ENCODE peak calls at places on chromosomes 2 and 18, in eight cellular contexts. One of them, this sample, is unnamed.

GRCh38 chr2:79512442-79513401 is at the start of gene CTNNA2:
- DNase-seq in fibroblast of gingiva: no peak
- DNase-seq in central memory CD8-positive, alpha-beta T cell: no peak
- DNase-seq in HFF-Myc: no peak
- DNase-seq in SK-MEL-5: peak; percentile 81
- DNase-seq in CD8-positive, alpha-beta memory T cell: no peak
- DNase-seq in endothelial cell: peak; percentile 90
- DNase-seq in mammary epithelial cell: no peak
- DNase-seq in this sample: peak; percentile 93

GRCh38 chr2:43041661-43042360 is 184.6 kb downstream of the ZFP36L2 start:
- DNase-seq in central memory CD8-positive, alpha-beta T cell: no peak
- DNase-seq in fibroblast of gingiva: peak; percentile 52
- DNase-seq in endothelial cell: peak; percentile 22
- DNase-seq in mammary epithelial cell: peak; percentile 88
- DNase-seq in CD8-positive, alpha-beta memory T cell: no peak
- DNase-seq in SK-MEL-5: no peak
- DNase-seq in HFF-Myc: peak; percentile 98
- DNase-seq in this sample: no peak

GRCh38 chr2:222875482-222875881 is 14.6 kb downstream of the ACSL3 start:
- DNase-seq in endothelial cell: no peak
- DNase-seq in central memory CD8-positive, alpha-beta T cell: no peak
- DNase-seq in mammary epithelial cell: no peak
- DNase-seq in CD8-positive, alpha-beta memory T cell: no peak
- DNase-seq in fibroblast of gingiva: no peak
- DNase-seq in HFF-Myc: no peak
- DNase-seq in SK-MEL-5: no peak
- DNase-seq in this sample: no peak

GRCh38 chr2:24566630-24567029 is 75.6 kb downstream of the NCOA1 start:
- DNase-seq in fibroblast of gingiva: no peak
- DNase-seq in SK-MEL-5: no peak
- DNase-seq in HFF-Myc: no peak
- DNase-seq in central memory CD8-positive, alpha-beta T cell: no peak
- DNase-seq in CD8-positive, alpha-beta memory T cell: no peak
- DNase-seq in mammary epithelial cell: no peak
- DNase-seq in endothelial cell: no peak
- DNase-seq in this sample: no peak

GRCh38 chr2:55511508-55512124 is 7.9 kb upstream of the CFAP36 start:
- DNase-seq in mammary epithelial cell: peak; percentile 46
- DNase-seq in endothelial cell: peak; percentile 40
- DNase-seq in central memory CD8-positive, alpha-beta T cell: no peak
- DNase-seq in CD8-positive, alpha-beta memory T cell: no peak
- DNase-seq in SK-MEL-5: peak; percentile 87
- DNase-seq in fibroblast of gingiva: peak; percentile 42
- DNase-seq in HFF-Myc: no peak
- DNase-seq in this sample: no peak

GRCh38 chr2:205701509-205701908 is 19.2 kb downstream of the NRP2 start:
- DNase-seq in SK-MEL-5: no peak
- DNase-seq in HFF-Myc: no peak
- DNase-seq in mammary epithelial cell: peak; percentile 52
- DNase-seq in fibroblast of gingiva: no peak
- DNase-seq in endothelial cell: no peak
- DNase-seq in central memory CD8-positive, alpha-beta T cell: no peak
- DNase-seq in CD8-positive, alpha-beta memory T cell: no peak
- DNase-seq in this sample: no peak

GRCh38 chr2:227186751-227187150 is 22.3 kb downstream of the COL4A3 start:
- DNase-seq in mammary epithelial cell: no peak
- DNase-seq in endothelial cell: no peak
- DNase-seq in CD8-positive, alpha-beta memory T cell: no peak
- DNase-seq in SK-MEL-5: peak; percentile 26
- DNase-seq in fibroblast of gingiva: peak; percentile 19
- DNase-seq in HFF-Myc: no peak
- DNase-seq in central memory CD8-positive, alpha-beta T cell: no peak
- DNase-seq in this sample: no peak

GRCh38 chr2:1586946-1587840 is 157.1 kb downstream of the PXDN start:
- DNase-seq in fibroblast of gingiva: no peak
- DNase-seq in central memory CD8-positive, alpha-beta T cell: no peak
- DNase-seq in CD8-positive, alpha-beta memory T cell: no peak
- DNase-seq in SK-MEL-5: no peak
- DNase-seq in mammary epithelial cell: peak; percentile 30
- DNase-seq in endothelial cell: no peak
- DNase-seq in HFF-Myc: no peak
- DNase-seq in this sample: no peak

GRCh38 chr2:164935467-164935807 is 19.9 kb downstream of the SLC38A11 start:
- DNase-seq in SK-MEL-5: no peak
- DNase-seq in HFF-Myc: no peak
- DNase-seq in central memory CD8-positive, alpha-beta T cell: no peak
- DNase-seq in CD8-positive, alpha-beta memory T cell: no peak
- DNase-seq in endothelial cell: no peak
- DNase-seq in fibroblast of gingiva: no peak
- DNase-seq in mammary epithelial cell: no peak
- DNase-seq in this sample: no peak

GRCh38 chr2:37982147-37982582 is 57.1 kb downstream of the RMDN2 start:
- DNase-seq in CD8-positive, alpha-beta memory T cell: peak; percentile 35
- DNase-seq in HFF-Myc: peak; percentile 38
- DNase-seq in fibroblast of gingiva: peak; percentile 52
- DNase-seq in mammary epithelial cell: peak; percentile 52
- DNase-seq in endothelial cell: peak; percentile 72
- DNase-seq in SK-MEL-5: peak; percentile 85
- DNase-seq in central memory CD8-positive, alpha-beta T cell: peak; percentile 44
- DNase-seq in this sample: peak; percentile 76

GRCh38 chr18:50559750-50560680 is at the start of gene MAPK4:
- DNase-seq in fibroblast of gingiva: peak; percentile 25
- DNase-seq in CD8-positive, alpha-beta memory T cell: no peak
- DNase-seq in HFF-Myc: no peak
- DNase-seq in mammary epithelial cell: peak; percentile 16
- DNase-seq in central memory CD8-positive, alpha-beta T cell: no peak
- DNase-seq in endothelial cell: peak; percentile 31
- DNase-seq in SK-MEL-5: peak; percentile 50
- DNase-seq in this sample: peak; percentile 59

GRCh38 chr2:240611601-240612210 is 13.6 kb upstream of the GPR35 start:
- DNase-seq in HFF-Myc: no peak
- DNase-seq in CD8-positive, alpha-beta memory T cell: no peak
- DNase-seq in SK-MEL-5: no peak
- DNase-seq in mammary epithelial cell: no peak
- DNase-seq in central memory CD8-positive, alpha-beta T cell: no peak
- DNase-seq in fibroblast of gingiva: no peak
- DNase-seq in endothelial cell: no peak
- DNase-seq in this sample: no peak

This sample was measured in glutamatergic neuron.